ENCODE peak calls at places on chromosome 22, in five cellular contexts. R is fibroblast of pulmonary artery, H is mammary epithelial cell, I is left ventricle myocardium inferior, W is HEK293T. Z is an unnamed sample.

GRCh38 chr22:29717789-29718188 is 2.0 kb upstream of the CABP7 start:
- DNase-seq in R (no peak), H (peak), I (no peak), W (no peak), Z (no peak)

GRCh38 chr22:24142831-24143230 is 38.5 kb upstream of the SUSD2 start:
- DNase-seq in R (no peak), H (no peak), I (no peak), W (no peak), Z (no peak)

GRCh38 chr22:22201185-22201924 is 43.2 kb upstream of the VPREB1 start:
- DNase-seq in R (peak), H (no peak), I (peak), W (peak), Z (no peak)

GRCh38 chr22:39820266-39820665 is 73.3 kb downstream of the ENTHD1 start:
- DNase-seq in R (peak), H (peak), I (no peak), W (no peak), Z (no peak)

GRCh38 chr22:40405178-40406062 is 35.0 kb downstream of the SGSM3 start:
- DNase-seq in R (no peak), H (no peak), I (no peak), W (no peak), Z (no peak)

GRCh38 chr22:36918730-36919129 is 5.3 kb downstream of the CSF2RB start:
- DNase-seq in R (no peak), H (no peak), I (no peak), W (no peak), Z (no peak)

GRCh38 chr22:20751185-20751851 is 22.6 kb upstream of the SERPIND1 start:
- DNase-seq in R (no peak), H (no peak), I (no peak), W (no peak), Z (peak)

GRCh38 chr22:42459273-42460040 is 27.3 kb upstream of the NFAM1 start:
- DNase-seq in R (no peak), H (no peak), I (no peak), W (peak), Z (no peak)

GRCh38 chr22:37371491-37371890 is 55.8 kb downstream of the ELFN2 start:
- DNase-seq in R (no peak), H (no peak), I (no peak), W (no peak), Z (no peak)

GRCh38 chr22:26923498-26923897 is 266.1 kb downstream of the MIAT start:
- DNase-seq in R (no peak), H (no peak), I (no peak), W (no peak), Z (no peak)

GRCh38 chr22:41779889-41780505 is 20.5 kb upstream of the CCDC134 start:
- DNase-seq in R (no peak), H (no peak), I (no peak), W (no peak), Z (no peak)

Z was measured in trophoblast cell.